ENCODE peak calls at places on chromosome 16, in seven cellular contexts. W is mammary epithelial cell; C is cardiac fibroblast; D is stomach; X is heart right ventricle; N is stimulated activated CD4-positive, alpha-beta T cell treated with anti-CD3 and anti-CD28 coated beads, Interleukin-2, amount 100 ng/mL, for 24 hours; L is PC-3. E is an unnamed sample.

GRCh38 chr16:81657731-81658130 is 121.4 kb upstream of the PLCG2 start:
- DNase-seq in N (no peak), X (no peak), W (no peak), D (no peak), L (no peak), C (no peak), E (no peak)

GRCh38 chr16:77043076-77043475 is 147.9 kb upstream of the MON1B start:
- DNase-seq in C (peak), N (no peak), W (peak), X (no peak), L (peak), D (no peak), E (no peak)

GRCh38 chr16:85608515-85608885 is 4.6 kb upstream of the GSE1 start:
- DNase-seq in N (no peak), L (no peak), W (no peak), D (peak), C (no peak), X (no peak), E (no peak)

GRCh38 chr16:10616744-10617640 is 36.6 kb upstream of the EMP2 start:
- DNase-seq in N (no peak), C (peak), D (peak), L (peak), W (peak), X (peak), E (peak)

GRCh38 chr16:11546522-11547485 is 39.9 kb downstream of the LITAF start:
- DNase-seq in D (no peak), C (peak), X (no peak), N (no peak), L (peak), W (peak), E (no peak)

GRCh38 chr16:67781548-67781921 is 24.8 kb downstream of the RANBP10 start:
- DNase-seq in D (no peak), C (no peak), N (no peak), X (no peak), L (no peak), W (peak), E (no peak)

GRCh38 chr16:50390914-50391700 is 22.3 kb upstream of the BRD7 start:
- DNase-seq in D (no peak), W (no peak), X (no peak), N (no peak), C (no peak), L (no peak), E (no peak)

GRCh38 chr16:71479420-71479819 is 9.7 kb downstream of the ZNF19 start:
- DNase-seq in W (no peak), D (no peak), C (peak), N (no peak), L (peak), X (no peak), E (no peak)

GRCh38 chr16:63361032-63361624 is 1324.9 kb upstream of the CDH8 start:
- DNase-seq in W (peak), X (no peak), N (no peak), D (no peak), C (peak), L (peak), E (no peak)

GRCh38 chr16:12188674-12189249 is 212.2 kb downstream of the SNX29 start:
- DNase-seq in X (no peak), D (no peak), C (no peak), L (no peak), N (no peak), W (peak), E (no peak)

GRCh38 chr16:29876186-29876577 is 13.2 kb upstream of the CDIPT start:
- DNase-seq in W (no peak), D (no peak), C (no peak), L (no peak), N (no peak), X (no peak), E (no peak)

GRCh38 chr16:57416084-57416483 is 11.5 kb downstream of the CCL17 start:
- DNase-seq in L (no peak), X (no peak), W (no peak), D (no peak), C (no peak), N (no peak), E (no peak)

GRCh38 chr16:9040766-9041430 is 50.5 kb upstream of the HAPSTR1 start:
- DNase-seq in W (no peak), N (no peak), X (no peak), L (peak), D (no peak), C (no peak), E (no peak)

GRCh38 chr16:4203748-4204147 is 38.1 kb downstream of the SRL start:
- DNase-seq in X (no peak), C (no peak), N (no peak), W (no peak), D (no peak), L (no peak), E (no peak)

GRCh38 chr16:20611350-20611902 is 35.3 kb upstream of the ACSM2B start:
- DNase-seq in D (peak), W (no peak), C (no peak), X (peak), N (no peak), L (no peak), E (no peak)

GRCh38 chr16:81863630-81864352 is 84.7 kb downstream of the PLCG2 start:
- DNase-seq in D (no peak), C (no peak), N (no peak), W (no peak), L (no peak), X (no peak), E (no peak)

GRCh38 chr16:31502981-31503380 is 5.2 kb downstream of the RUSF1 start:
- DNase-seq in N (no peak), X (no peak), D (no peak), L (no peak), W (no peak), C (peak), E (no peak)

GRCh38 chr16:30180741-30181140 is 2.7 kb upstream of the CORO1A start:
- DNase-seq in L (no peak), C (no peak), N (no peak), W (no peak), X (no peak), D (no peak), E (no peak)

GRCh38 chr16:67286441-67287235 is 7.3 kb downstream of the PLEKHG4 start:
- DNase-seq in D (no peak), N (no peak), C (no peak), L (no peak), X (no peak), W (no peak), E (no peak)

GRCh38 chr16:84730406-84731106 is 30.8 kb downstream of the USP10 start:
- DNase-seq in C (peak), L (peak), W (peak), N (peak), D (peak), X (peak), E (peak)

GRCh38 chr16:4087099-4087885 is 28.9 kb downstream of the ADCY9 start:
- DNase-seq in L (no peak), D (no peak), C (no peak), W (no peak), X (no peak), N (no peak), E (no peak)

GRCh38 chr16:83116274-83116892 is 489.6 kb downstream of the CDH13 start:
- DNase-seq in D (no peak), W (no peak), L (no peak), N (no peak), C (peak), X (no peak), E (no peak)

E was measured in prostate gland.